ENCODE peak calls at places on chromosomes 12 and 14, in four cellular contexts. F is nephron progenitor cell, P is left ventricle myocardium inferior, B is RWPE1. L is an unnamed sample.

GRCh38 chr12:30090258-30090657 is 306.5 kb upstream of the TMTC1 start:
- DNase-seq in P (no peak), F (no peak), B (no peak), L (no peak)

GRCh38 chr14:102848830-102849521 is 71.7 kb downstream of the TRAF3 start:
- DNase-seq in F (no peak), B (no peak), P (peak), L (no peak)

GRCh38 chr14:64423987-64424386 is 35.8 kb downstream of the MTHFD1 start:
- DNase-seq in P (no peak), B (no peak), F (no peak), L (no peak)

GRCh38 chr14:96582995-96583394 is 80.8 kb downstream of the PAPOLA start:
- DNase-seq in F (no peak), B (no peak), P (no peak), L (no peak)

GRCh38 chr12:90816353-90817089 is 138.5 kb downstream of the CCER1 start:
- DNase-seq in P (no peak), B (peak), F (no peak), L (no peak)

GRCh38 chr12:64400041-64400440 is 4.2 kb upstream of the XPOT start:
- DNase-seq in P (no peak), B (no peak), F (no peak), L (no peak)

GRCh38 chr12:55955800-55956508 is 9.9 kb downstream of the PMEL start:
- DNase-seq in P (no peak), B (peak), F (no peak), L (no peak)

GRCh38 chr12:30884804-30885203 is 41.7 kb upstream of the TSPAN11 start:
- DNase-seq in F (no peak), P (no peak), B (peak), L (no peak)

GRCh38 chr14:54786191-54786755 is 116.4 kb downstream of the GCH1 start:
- DNase-seq in B (no peak), P (no peak), F (no peak), L (no peak)

GRCh38 chr12:2198088-2198501 is 145.3 kb downstream of the CACNA1C start:
- DNase-seq in B (peak), P (no peak), F (no peak), L (no peak)

GRCh38 chr12:116601933-116602809 is 43.0 kb downstream of the MAP1LC3B2 start:
- DNase-seq in B (no peak), F (no peak), P (no peak), L (no peak)

GRCh38 chr12:54935235-54935951 is 49.2 kb downstream of the TESPA1 start:
- DNase-seq in P (no peak), F (no peak), B (peak), L (no peak)

GRCh38 chr14:59679872-59680271 is 103.3 kb upstream of the CCDC175 start:
- DNase-seq in F (no peak), B (no peak), P (no peak), L (no peak)

GRCh38 chr12:16524378-16524777 is 81.6 kb downstream of the LMO3 start:
- DNase-seq in P (no peak), B (peak), F (no peak), L (no peak)

GRCh38 chr14:91770185-91770584 is 38.3 kb upstream of the CATSPERB start:
- DNase-seq in P (no peak), B (no peak), F (no peak), L (no peak)

GRCh38 chr12:25436206-25436912 is 116.7 kb downstream of the LMNTD1 start:
- DNase-seq in P (no peak), F (peak), B (peak), L (no peak)

GRCh38 chr14:20516921-20517320 is 11.6 kb downstream of the RNASE10 start:
- DNase-seq in P (no peak), F (no peak), B (peak), L (no peak)

GRCh38 chr14:66281036-66281776 is 205.0 kb upstream of the CCDC196 start:
- DNase-seq in F (no peak), B (no peak), P (peak), L (no peak)

GRCh38 chr12:68612245-68612644 is 1.5 kb downstream of the RAP1B start:
- DNase-seq in P (no peak), B (no peak), F (no peak), L (no peak)

GRCh38 chr12:116943419-116944372 is 32.9 kb downstream of the FBXW8 start:
- DNase-seq in F (no peak), P (peak), B (no peak), L (no peak)

GRCh38 chr14:50864911-50865310 is 6.9 kb upstream of the ABHD12B start:
- DNase-seq in P (no peak), F (no peak), B (no peak), L (no peak)

GRCh38 chr12:2341051-2341751 is 288.4 kb downstream of the CACNA1C start:
- DNase-seq in B (no peak), P (no peak), F (no peak), L (no peak)

GRCh38 chr12:79690606-79691298 is at the start of gene PAWR:
- DNase-seq in B (peak), P (peak), F (peak), L (no peak)

GRCh38 chr14:105879867-105880561 is 353.6 kb downstream of the TMEM121 start:
- DNase-seq in F (no peak), B (no peak), P (peak), L (no peak)

GRCh38 chr12:116336542-116337065 is 59.1 kb upstream of the MED13L start:
- DNase-seq in B (no peak), P (no peak), F (no peak), L (no peak)

GRCh38 chr12:21881950-21882349 is 59.3 kb downstream of the ABCC9 start:
- DNase-seq in B (no peak), P (peak), F (no peak), L (no peak)

GRCh38 chr12:95953000-95953399 is 9.9 kb downstream of the AMDHD1 start:
- DNase-seq in P (no peak), B (no peak), F (no peak), L (no peak)

GRCh38 chr12:6532051-6532926 is 2.0 kb upstream of the GAPDH start:
- DNase-seq in B (peak), F (peak), P (no peak), L (no peak)

GRCh38 chr12:93908846-93909592 is 231.8 kb downstream of the CRADD start:
- DNase-seq in F (no peak), P (peak), B (peak), L (no peak)

GRCh38 chr12:81492131-81492720 is 266.9 kb downstream of the PPFIA2 start:
- DNase-seq in B (no peak), F (no peak), P (no peak), L (no peak)

GRCh38 chr12:105843989-105844768 is 294.6 kb downstream of the NUAK1 start:
- DNase-seq in F (no peak), P (no peak), B (no peak), L (no peak)

GRCh38 chr14:100666851-100667250 is 59.8 kb upstream of the DLK1 start:
- DNase-seq in P (no peak), B (no peak), F (no peak), L (no peak)

GRCh38 chr14:100669468-100669867 is 57.2 kb upstream of the DLK1 start:
- DNase-seq in F (no peak), B (no peak), P (no peak), L (no peak)

GRCh38 chr14:100667706-100668105 is 59.0 kb upstream of the DLK1 start:
- DNase-seq in F (no peak), P (no peak), B (no peak), L (no peak)

GRCh38 chr14:100669011-100669412 is 57.7 kb upstream of the DLK1 start:
- DNase-seq in P (no peak), F (no peak), B (no peak), L (no peak)

GRCh38 chr14:100668352-100668751 is 58.3 kb upstream of the DLK1 start:
- DNase-seq in P (no peak), F (no peak), B (no peak), L (no peak)
- TF ChIP-seq CTCF in P (no peak), F (no peak), B (no peak), L (no peak)

DNA sequence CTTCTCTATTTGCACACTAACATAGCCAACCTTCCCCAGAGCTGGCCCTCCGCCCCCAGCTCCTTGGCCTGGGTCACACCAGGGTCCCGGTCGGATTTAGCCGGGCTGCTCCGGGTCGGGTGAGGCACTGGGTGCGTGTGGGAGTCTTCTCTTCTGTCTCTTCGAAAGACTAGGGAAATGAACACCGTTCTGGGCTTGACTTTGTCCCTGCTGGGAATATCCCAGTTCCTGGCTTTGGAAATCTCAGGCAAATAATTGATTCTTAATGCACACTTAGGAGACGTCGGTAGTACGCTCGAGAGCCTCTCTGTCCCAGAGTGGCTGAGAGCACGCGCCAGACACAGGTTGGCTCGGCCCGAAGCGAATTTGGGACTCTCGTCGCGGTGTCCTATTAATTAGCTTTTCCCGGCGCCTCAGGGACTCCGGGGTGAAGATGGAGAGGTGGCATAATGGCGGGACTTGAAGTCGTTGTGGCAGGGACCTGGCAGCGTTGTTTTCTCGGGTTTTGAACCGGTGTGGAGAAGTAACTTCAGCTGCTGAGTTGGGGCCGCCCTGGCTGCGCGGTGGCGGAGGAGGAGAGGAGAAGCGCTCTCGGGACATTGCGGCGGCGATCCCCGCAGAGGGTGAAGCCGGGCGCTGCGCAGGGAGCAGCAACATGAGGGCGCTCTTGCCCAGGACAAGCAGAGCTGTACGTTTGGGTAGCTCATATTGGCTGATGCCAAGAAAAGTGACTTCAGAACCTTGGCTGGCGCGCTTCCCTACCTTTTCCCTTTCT is 7.5 kb downstream of the FOXG1 start:
- DNase-seq in B (no peak), P (no peak), F (peak), L (no peak)
- TF ChIP-seq CTCF in B (no peak), P (no peak), F (peak), L (peak)

GRCh38 chr12:59088673-59089072 is 168.4 kb upstream of the LRIG3 start:
- DNase-seq in P (no peak), B (no peak), F (no peak), L (no peak)

GRCh38 chr12:59086124-59086523 is 165.8 kb upstream of the LRIG3 start:
- DNase-seq in F (no peak), P (no peak), B (no peak), L (no peak)

GRCh38 chr12:59087691-59088090 is 167.4 kb upstream of the LRIG3 start:
- DNase-seq in B (no peak), F (no peak), P (no peak), L (no peak)

GRCh38 chr12:59085680-59086079 is 165.4 kb upstream of the LRIG3 start:
- DNase-seq in P (no peak), B (no peak), F (no peak), L (no peak)

DNA sequence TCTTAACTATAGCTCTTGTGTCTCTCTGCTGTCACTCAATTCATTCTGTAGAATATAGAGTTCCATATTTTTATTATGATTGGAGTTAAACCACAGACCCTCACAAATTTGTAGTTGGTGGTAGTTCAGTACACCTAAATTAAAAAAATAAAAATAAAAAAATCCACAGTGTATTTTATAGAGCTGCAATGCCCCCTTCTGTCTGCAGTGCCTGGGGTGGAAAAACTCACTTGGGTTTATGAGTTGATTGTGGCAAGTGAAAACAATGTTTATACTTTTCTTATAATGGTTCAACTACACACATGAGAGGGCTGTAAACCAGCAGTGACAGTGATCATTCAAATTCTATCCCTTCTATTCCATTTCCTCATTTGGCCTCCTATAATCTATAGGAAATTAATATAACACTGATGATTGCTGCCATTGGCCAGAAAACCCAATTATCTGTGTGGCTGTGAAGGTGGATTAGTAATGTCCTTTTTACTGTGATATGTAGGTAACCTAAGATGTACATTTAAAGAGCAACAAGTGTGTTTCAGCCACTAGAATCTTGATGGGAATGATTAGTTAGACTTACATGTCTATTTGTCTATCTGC is 166.9 kb upstream of the LRIG3 start:
- DNase-seq in P (no peak), F (no peak), B (peak), L (no peak)
- TF ChIP-seq CTCF in P (peak), F (peak), B (no peak), L (peak)

GRCh38 chr14:104634886-104635570 is 30.5 kb upstream of the TMEM179 start:
- DNase-seq in P (no peak), B (no peak), F (no peak), L (no peak)
- TF ChIP-seq CTCF in P (no peak), B (no peak), F (no peak), L (no peak)

DNA sequence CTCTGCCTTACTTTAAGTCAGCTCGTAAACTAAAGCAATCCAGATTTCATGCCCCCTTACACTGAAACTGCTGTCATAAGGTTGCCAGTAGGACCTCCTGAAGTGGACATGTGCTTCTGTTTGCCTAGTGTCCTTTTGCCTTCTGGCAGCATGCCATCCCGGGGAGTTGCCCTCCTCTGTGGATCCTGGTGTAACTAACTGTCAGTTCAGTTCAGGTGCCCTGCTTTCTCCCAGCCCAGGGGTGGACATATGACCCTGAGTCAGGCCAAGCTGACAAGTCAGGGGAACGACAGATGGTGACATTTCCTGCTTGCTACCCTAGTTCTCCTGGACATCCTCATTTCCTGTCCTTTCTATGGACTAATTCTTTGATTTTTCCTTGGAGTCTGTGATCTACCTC is 25.6 kb downstream of the AKAP6 start:
- DNase-seq in P (peak), B (no peak), F (no peak), L (no peak)
- TF ChIP-seq CTCF in P (no peak), B (no peak), F (no peak), L (no peak)

GRCh38 chr12:121397521-121397920 is 2.4 kb upstream of the RNF34 start:
- DNase-seq in B (no peak), F (no peak), P (no peak), L (no peak)

GRCh38 chr12:121403721-121404120 is 3.8 kb downstream of the RNF34 start:
- DNase-seq in F (no peak), P (no peak), B (no peak), L (no peak)

GRCh38 chr12:121399391-121400331 is at the start of gene RNF34:
- DNase-seq in P (peak), B (peak), F (peak), L (peak)

GRCh38 chr12:121404734-121405133 is 4.8 kb downstream of the RNF34 start:
- DNase-seq in P (no peak), B (no peak), F (no peak), L (no peak)

DNA sequence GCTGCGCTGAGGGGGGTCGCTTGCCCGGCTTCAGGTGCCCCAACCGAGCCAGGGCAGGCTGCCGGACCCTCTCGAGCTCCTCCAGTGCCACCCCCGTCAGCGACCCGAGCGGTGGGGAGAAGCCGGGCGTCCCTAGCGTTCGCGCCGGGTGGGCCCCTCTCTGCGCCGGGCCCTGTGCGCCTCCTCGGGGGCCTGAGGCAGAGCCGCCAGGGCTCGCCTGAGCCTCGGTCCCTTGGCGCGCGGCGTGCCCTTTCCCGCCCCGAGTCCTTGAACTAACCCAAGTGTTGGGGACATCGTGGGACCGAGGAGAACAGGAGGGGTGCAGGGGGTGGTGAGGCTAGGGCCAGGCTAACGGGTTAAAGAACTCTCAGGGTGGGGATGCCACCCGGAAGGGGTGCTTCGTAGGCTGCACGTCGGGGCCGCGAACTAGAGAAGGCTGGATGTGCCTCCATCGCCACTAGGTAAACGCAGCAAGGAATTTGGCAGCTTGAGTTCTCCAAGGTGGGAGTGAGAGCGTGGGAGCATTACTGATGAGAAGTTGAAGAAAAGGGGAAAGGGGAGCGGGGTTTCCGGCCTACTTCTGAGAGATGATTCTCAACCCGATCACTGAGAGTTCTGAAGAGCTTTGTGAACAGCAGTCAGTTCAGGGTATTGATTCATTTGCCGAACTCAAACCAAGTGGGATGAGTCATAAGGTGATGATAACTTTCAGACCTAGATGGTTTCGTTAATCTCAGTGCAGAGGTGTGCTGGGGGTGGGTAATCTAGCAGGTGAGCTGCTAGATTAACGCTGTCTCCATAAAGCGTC is 618 bp downstream of the RNF34 start:
- DNase-seq in B (peak), P (peak), F (peak), L (no peak)
- TF ChIP-seq CTCF in B (no peak), P (no peak), F (no peak), L (no peak)

DNA sequence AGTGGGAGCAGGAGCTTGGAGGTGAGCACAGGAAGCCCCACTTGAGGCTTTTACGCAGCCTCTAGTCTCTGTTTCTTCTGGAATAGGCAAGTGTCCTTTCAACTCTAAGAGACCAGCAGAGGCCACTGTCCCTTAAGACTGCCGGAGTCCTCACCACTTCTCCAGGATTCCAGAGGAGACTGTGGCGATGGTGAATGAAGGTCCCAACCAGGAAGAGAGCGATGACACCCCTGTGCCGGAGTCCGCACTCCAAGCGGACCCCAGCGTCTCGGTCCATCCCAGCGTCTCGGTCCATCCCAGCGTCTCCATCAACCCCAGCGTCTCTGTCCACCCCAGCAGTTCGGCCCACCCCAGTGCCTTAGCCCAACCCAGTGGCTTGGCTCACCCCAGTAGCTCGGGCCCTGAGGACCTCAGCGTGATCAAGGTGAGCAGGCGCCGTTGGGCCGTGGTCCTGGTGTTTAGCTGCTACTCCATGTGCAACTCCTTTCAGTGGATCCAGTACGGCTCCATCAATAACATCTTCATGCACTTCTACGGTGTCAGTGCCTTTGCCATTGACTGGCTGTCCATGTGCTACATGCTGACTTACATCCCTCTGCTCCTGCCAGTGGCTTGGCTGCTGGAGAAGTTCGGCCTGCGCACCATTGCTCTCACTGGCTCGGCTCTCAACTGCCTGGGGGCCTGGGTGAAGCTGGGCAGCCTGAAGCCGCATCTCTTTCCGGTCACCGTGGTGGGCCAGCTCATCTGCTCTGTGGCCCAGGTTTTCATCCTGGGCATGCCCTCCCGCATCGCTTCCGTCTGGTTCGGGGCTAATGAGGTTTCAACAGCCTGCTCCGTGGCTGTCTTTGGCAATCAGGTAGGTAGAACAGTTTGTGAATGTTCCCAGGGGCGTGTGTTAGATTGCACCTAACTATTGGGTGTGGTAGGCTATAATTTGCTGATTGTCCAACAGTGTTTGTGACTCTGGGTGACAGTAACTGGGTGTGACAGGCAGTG is 664 bp downstream of the FLVCR2 start:
- DNase-seq in F (no peak), B (no peak), P (no peak), L (no peak)
- TF ChIP-seq CTCF in F (no peak), B (no peak), P (peak), L (no peak)